ENCODE peak calls at places on chromosomes 2 and 18, in ten cellular contexts. One of them, this sample, is unnamed.

GRCh38 chr2:31877008-31877407 is 133.8 kb downstream of the MEMO1 start:
- DNase-seq in MG63: no peak
- DNase-seq in HEK293T: no peak
- DNase-seq in psoas muscle: no peak
- DNase-seq in WTC11: no peak
- DNase-seq in naive thymus-derived CD8-positive, alpha-beta T cell: no peak
- DNase-seq in A549: no peak
- DNase-seq in bronchial epithelial cell: no peak
- DNase-seq in AG10803: peak; percentile 12
- DNase-seq in NCI-H1105 treated with DMSO at 0.1 percent for 48 hours: no peak
- DNase-seq in this sample: no peak

GRCh38 chr2:233811732-233812131 is 33.6 kb downstream of the MROH2A start:
- DNase-seq in bronchial epithelial cell: no peak
- DNase-seq in AG10803: no peak
- DNase-seq in naive thymus-derived CD8-positive, alpha-beta T cell: no peak
- DNase-seq in NCI-H1105 treated with DMSO at 0.1 percent for 48 hours: no peak
- DNase-seq in HEK293T: no peak
- DNase-seq in WTC11: no peak
- DNase-seq in A549: no peak
- DNase-seq in MG63: no peak
- DNase-seq in psoas muscle: no peak
- DNase-seq in this sample: no peak

GRCh38 chr2:120804446-120804845 is 68.8 kb downstream of the GLI2 start:
- DNase-seq in naive thymus-derived CD8-positive, alpha-beta T cell: no peak
- DNase-seq in HEK293T: no peak
- DNase-seq in A549: no peak
- DNase-seq in NCI-H1105 treated with DMSO at 0.1 percent for 48 hours: peak; percentile 33
- DNase-seq in bronchial epithelial cell: no peak
- DNase-seq in MG63: no peak
- DNase-seq in AG10803: no peak
- DNase-seq in psoas muscle: no peak
- DNase-seq in WTC11: no peak
- DNase-seq in this sample: no peak

GRCh38 chr2:113376248-113376934 is 61.1 kb upstream of the ZNG1B start:
- DNase-seq in A549: no peak
- DNase-seq in psoas muscle: no peak
- DNase-seq in MG63: no peak
- DNase-seq in AG10803: no peak
- DNase-seq in HEK293T: no peak
- DNase-seq in bronchial epithelial cell: no peak
- DNase-seq in NCI-H1105 treated with DMSO at 0.1 percent for 48 hours: no peak
- DNase-seq in WTC11: no peak
- DNase-seq in naive thymus-derived CD8-positive, alpha-beta T cell: no peak
- DNase-seq in this sample: no peak

GRCh38 chr2:16142383-16143361 is 202.3 kb downstream of the MYCN start:
- DNase-seq in bronchial epithelial cell: no peak
- DNase-seq in psoas muscle: no peak
- DNase-seq in NCI-H1105 treated with DMSO at 0.1 percent for 48 hours: no peak
- DNase-seq in naive thymus-derived CD8-positive, alpha-beta T cell: no peak
- DNase-seq in A549: no peak
- DNase-seq in HEK293T: no peak
- DNase-seq in MG63: no peak
- DNase-seq in AG10803: no peak
- DNase-seq in WTC11: no peak
- DNase-seq in this sample: peak; percentile 78

GRCh38 chr2:27407798-27408491 is 1.4 kb downstream of the PPM1G start:
- DNase-seq in naive thymus-derived CD8-positive, alpha-beta T cell: no peak
- DNase-seq in bronchial epithelial cell: peak; percentile 70
- DNase-seq in MG63: no peak
- DNase-seq in HEK293T: peak; percentile 59
- DNase-seq in A549: peak; percentile 75
- DNase-seq in WTC11: peak; percentile 51
- DNase-seq in psoas muscle: no peak
- DNase-seq in AG10803: peak; percentile 40
- DNase-seq in NCI-H1105 treated with DMSO at 0.1 percent for 48 hours: peak; percentile 73
- DNase-seq in this sample: peak; percentile 58

GRCh38 chr2:653645-654425 is 23.4 kb downstream of the TMEM18 start:
- DNase-seq in NCI-H1105 treated with DMSO at 0.1 percent for 48 hours: no peak
- DNase-seq in HEK293T: no peak
- DNase-seq in bronchial epithelial cell: no peak
- DNase-seq in MG63: no peak
- DNase-seq in A549: no peak
- DNase-seq in psoas muscle: no peak
- DNase-seq in naive thymus-derived CD8-positive, alpha-beta T cell: no peak
- DNase-seq in WTC11: no peak
- DNase-seq in AG10803: no peak
- DNase-seq in this sample: no peak

GRCh38 chr18:68916734-68917133 is 118.9 kb downstream of the CCDC102B start:
- DNase-seq in bronchial epithelial cell: peak; percentile 88
- DNase-seq in HEK293T: no peak
- DNase-seq in A549: no peak
- DNase-seq in naive thymus-derived CD8-positive, alpha-beta T cell: no peak
- DNase-seq in NCI-H1105 treated with DMSO at 0.1 percent for 48 hours: no peak
- DNase-seq in MG63: peak; percentile 5
- DNase-seq in AG10803: no peak
- DNase-seq in psoas muscle: no peak
- DNase-seq in WTC11: no peak
- DNase-seq in this sample: peak; percentile 11

GRCh38 chr18:34529358-34530335 is 180.5 kb upstream of the DTNA start:
- DNase-seq in WTC11: no peak
- DNase-seq in naive thymus-derived CD8-positive, alpha-beta T cell: no peak
- DNase-seq in NCI-H1105 treated with DMSO at 0.1 percent for 48 hours: no peak
- DNase-seq in AG10803: no peak
- DNase-seq in MG63: no peak
- DNase-seq in A549: no peak
- DNase-seq in psoas muscle: no peak
- DNase-seq in bronchial epithelial cell: no peak
- DNase-seq in HEK293T: no peak
- DNase-seq in this sample: no peak

GRCh38 chr2:175207741-175208438 is 26.4 kb upstream of the ATP5MC3 start:
- DNase-seq in bronchial epithelial cell: no peak
- DNase-seq in MG63: no peak
- DNase-seq in HEK293T: no peak
- DNase-seq in A549: no peak
- DNase-seq in AG10803: peak; percentile 17
- DNase-seq in NCI-H1105 treated with DMSO at 0.1 percent for 48 hours: peak; percentile 83
- DNase-seq in WTC11: no peak
- DNase-seq in psoas muscle: peak; percentile 67
- DNase-seq in naive thymus-derived CD8-positive, alpha-beta T cell: no peak
- DNase-seq in this sample: no peak

This sample was measured in Calu3.